ENCODE peak calls at places on chromosomes 12 and 14, in five cellular contexts. L, U, Z, H and T are unnamed samples.
A peak's percentile ranks its signal among the peaks of the same experiment; 100 is the strongest.

GRCh38 chr12:27534060-27534764 is 10.2 kb downstream of the PPFIBP1 start:
- DNase-seq in L (no peak), Z (peak; percentile 48), H (no peak), U (no peak), T (no peak)

GRCh38 chr14:36295642-36296627 is 24.5 kb downstream of the MBIP start:
- DNase-seq in U (no peak), L (no peak), H (no peak), Z (no peak), T (no peak)

GRCh38 chr12:5188413-5188930 is 144.8 kb downstream of the KCNA5 start:
- DNase-seq in Z (no peak), H (no peak), L (no peak), U (no peak), T (no peak)

GRCh38 chr12:107660230-107660629 is 25.4 kb upstream of the PWP1 start:
- DNase-seq in L (no peak), H (no peak), Z (no peak), U (no peak), T (no peak)

GRCh38 chr14:95862243-95862642 is 14.4 kb upstream of the TUNAR start:
- DNase-seq in L (no peak), H (no peak), U (no peak), Z (no peak), T (no peak)

GRCh38 chr14:78933948-78934524 is 763.9 kb downstream of the NRXN3 start:
- DNase-seq in L (no peak), H (no peak), Z (peak; percentile 25), U (no peak), T (peak; percentile 37)

GRCh38 chr14:34165847-34166340 is 215.0 kb upstream of the EGLN3 start:
- DNase-seq in H (no peak), Z (no peak), U (no peak), L (no peak), T (no peak)

GRCh38 chr12:114285554-114285953 is 120.4 kb downstream of the TBX5 start:
- DNase-seq in Z (no peak), L (no peak), H (no peak), U (no peak), T (no peak)

GRCh38 chr14:31207287-31207745 is 277 bp downstream of the HECTD1 start:
- DNase-seq in Z (no peak), U (no peak), H (no peak), L (no peak), T (peak; percentile 84)

GRCh38 chr14:101008631-101009336 is 105.3 kb upstream of the RTL1 start:
- DNase-seq in L (no peak), U (no peak), Z (peak; percentile 8), H (no peak), T (no peak)

GRCh38 chr12:49832836-49833421 is 4.7 kb upstream of the NCKAP5L start:
- DNase-seq in U (no peak), L (no peak), Z (no peak), H (no peak), T (peak; percentile 94)

GRCh38 chr12:116919247-116919671 is 8.5 kb downstream of the FBXW8 start:
- DNase-seq in U (no peak), Z (no peak), H (no peak), L (no peak), T (no peak)

GRCh38 chr12:87793134-87793533 is 236.1 kb downstream of the C12orf50 start:
- DNase-seq in U (no peak), H (no peak), Z (no peak), L (no peak), T (no peak)

GRCh38 chr14:90495357-90496276 is 98.8 kb downstream of the CALM1 start:
- DNase-seq in L (peak; percentile 73), U (no peak), Z (peak; percentile 83), H (no peak), T (peak; percentile 74)

GRCh38 chr14:75222208-75222701 is 45.8 kb upstream of the TMED10 start:
- DNase-seq in Z (peak; percentile 51), U (no peak), L (no peak), H (no peak), T (peak; percentile 89)

GRCh38 chr12:88225776-88226175 is 83.7 kb downstream of the TMTC3 start:
- DNase-seq in H (no peak), Z (no peak), U (no peak), L (no peak), T (no peak)

GRCh38 chr14:74645735-74646134 is 33.7 kb upstream of the LTBP2 start:
- DNase-seq in L (no peak), H (no peak), U (no peak), Z (no peak), T (no peak)

GRCh38 chr14:35534884-35535793 is 1.2 kb downstream of the INSM2 start:
- DNase-seq in L (peak; percentile 83), H (no peak), U (no peak), Z (peak; percentile 87), T (peak; percentile 54)

GRCh38 chr12:52522346-52523011 is 2.3 kb upstream of the KRT5 start:
- DNase-seq in Z (no peak), U (no peak), H (no peak), L (peak; percentile 7), T (peak; percentile 44)

GRCh38 chr12:79776111-79776510 is 85.3 kb upstream of the PAWR start:
- DNase-seq in Z (no peak), L (no peak), H (no peak), U (no peak), T (peak; percentile 52)

GRCh38 chr14:99725774-99726537 is 41.9 kb downstream of the CYP46A1 start:
- DNase-seq in U (no peak), Z (no peak), L (peak; percentile 8), H (no peak), T (no peak)

GRCh38 chr14:99737451-99737951 is 53.4 kb downstream of the CYP46A1 start:
- DNase-seq in Z (no peak), H (no peak), U (no peak), L (no peak), T (no peak)

GRCh38 chr14:83548061-83548839 is 1981.7 kb upstream of the FLRT2 start:
- DNase-seq in L (no peak), H (no peak), U (no peak), Z (no peak), T (peak; percentile 52)

GRCh38 chr14:85423889-85424288 is 106.1 kb upstream of the FLRT2 start:
- DNase-seq in U (no peak), H (no peak), Z (no peak), L (no peak), T (no peak)

GRCh38 chr12:110822821-110823415 is 23.9 kb upstream of the CCDC63 start:
- DNase-seq in U (no peak), Z (no peak), H (no peak), L (no peak), T (no peak)

GRCh38 chr12:89797436-89797835 is 88.8 kb upstream of the ATP2B1 start:
- DNase-seq in H (no peak), L (no peak), U (no peak), Z (no peak), T (no peak)

GRCh38 chr14:105255021-105255507 is 6.7 kb downstream of the BTBD6 start:
- DNase-seq in H (no peak), L (no peak), U (no peak), Z (no peak), T (peak; percentile 53)

GRCh38 chr12:19002192-19002591 is 127.3 kb upstream of the PLEKHA5 start:
- DNase-seq in Z (no peak), H (no peak), U (no peak), L (no peak), T (peak; percentile 70)

GRCh38 chr12:47551426-47551851 is 154.4 kb downstream of the RPAP3 start:
- DNase-seq in L (no peak), U (no peak), Z (no peak), H (no peak), T (peak; percentile 88)

GRCh38 chr12:48454675-48455074 is 17.7 kb upstream of the ANP32D start:
- DNase-seq in H (no peak), Z (no peak), L (no peak), U (no peak), T (peak; percentile 70)

GRCh38 chr14:28754209-28754985 is 12.2 kb upstream of the FOXG1 start:
- DNase-seq in L (no peak), H (no peak), Z (no peak), U (no peak), T (peak; percentile 43)

GRCh38 chr12:25940886-25941285 is 17.6 kb upstream of the RASSF8 start:
- DNase-seq in L (no peak), U (no peak), H (no peak), Z (no peak), T (no peak)

GRCh38 chr12:82760423-82760822 is 73.7 kb downstream of the TMTC2 start:
- DNase-seq in Z (no peak), L (no peak), H (no peak), U (no peak), T (no peak)

GRCh38 chr12:104154806-104155205 is 16.8 kb upstream of the NFYB start:
- DNase-seq in U (no peak), L (no peak), Z (no peak), H (no peak), T (no peak)

GRCh38 chr12:29638528-29638927 is 141.0 kb upstream of the OVCH1 start:
- DNase-seq in H (no peak), L (no peak), U (no peak), Z (no peak), T (no peak)

GRCh38 chr14:52716160-52716559 is 9.2 kb downstream of the PSMC6 start:
- DNase-seq in U (no peak), H (no peak), L (no peak), Z (no peak), T (no peak)

GRCh38 chr12:115000038-115000437 is 316.1 kb upstream of the TBX3 start:
- DNase-seq in L (no peak), U (no peak), Z (no peak), H (no peak), T (peak; percentile 69)

GRCh38 chr14:31194095-31194494 is 13.5 kb downstream of the HECTD1 start:
- DNase-seq in U (no peak), H (no peak), Z (no peak), L (no peak), T (peak; percentile 28)